ENCODE peak calls at places on chromosomes 11 and 22, in six cellular contexts. V, K, R, H, Y and E are unnamed samples.

GRCh38 chr11:15307600-15307999 is 192.9 kb downstream of the INSC start:
- DNase-seq in V (no peak), Y (no peak), H (no peak), K (no peak), R (no peak), E (no peak)

GRCh38 chr22:31647921-31648320 is 14.1 kb downstream of the PISD start:
- DNase-seq in K (no peak), R (no peak), Y (no peak), H (no peak), V (peak), E (no peak)

GRCh38 chr11:93389737-93390136 is 59.2 kb downstream of the DEUP1 start:
- DNase-seq in H (no peak), K (peak), V (no peak), Y (no peak), R (no peak), E (no peak)

GRCh38 chr22:39029227-39029626 is 8.3 kb downstream of the APOBEC3D start:
- DNase-seq in H (no peak), K (no peak), V (no peak), R (no peak), Y (no peak), E (no peak)

GRCh38 chr22:41619979-41620645 is 731 bp downstream of the DESI1 start:
- DNase-seq in K (peak), R (no peak), V (peak), Y (no peak), H (no peak), E (no peak)

GRCh38 chr22:44667829-44668189 is 34.2 kb upstream of the PRR5 start:
- DNase-seq in R (no peak), V (no peak), H (no peak), Y (no peak), K (peak), E (no peak)

GRCh38 chr11:67384851-67385366 is 6.9 kb upstream of the RAD9A start:
- DNase-seq in K (peak), Y (no peak), H (no peak), R (peak), V (no peak), E (no peak)

GRCh38 chr11:14036495-14036894 is 74.0 kb downstream of the SPON1 start:
- DNase-seq in H (peak), R (no peak), V (no peak), K (no peak), Y (no peak), E (peak)

GRCh38 chr11:5596611-5597201 is at the start of gene TRIM6:
- DNase-seq in R (no peak), Y (no peak), V (peak), K (peak), H (no peak), E (no peak)

GRCh38 chr11:41497974-41498373 is 38.5 kb upstream of the LRRC4C start:
- DNase-seq in Y (no peak), H (no peak), R (no peak), V (no peak), K (no peak), E (no peak)

GRCh38 chr11:131070365-131070764 is 154.1 kb upstream of the SNX19 start:
- DNase-seq in R (no peak), K (no peak), Y (no peak), V (no peak), H (no peak), E (no peak)

GRCh38 chr11:4580124-4580523 is 1.4 kb upstream of the OR52I2 start:
- DNase-seq in Y (no peak), R (no peak), V (no peak), H (no peak), K (no peak), E (no peak)

GRCh38 chr11:95429376-95429907 is 198.4 kb upstream of the SESN3 start:
- DNase-seq in R (no peak), V (no peak), K (peak), Y (no peak), H (no peak), E (no peak)

GRCh38 chr11:93672280-93672679 is 10.8 kb downstream of the CEP295 start:
- DNase-seq in Y (no peak), R (no peak), K (no peak), V (no peak), H (no peak), E (no peak)

GRCh38 chr11:108559340-108559739 is 34.2 kb downstream of the EXPH5 start:
- DNase-seq in Y (no peak), R (no peak), H (no peak), K (peak), V (peak), E (no peak)

GRCh38 chr11:120645639-120646038 is 134.1 kb downstream of the GRIK4 start:
- DNase-seq in K (no peak), H (no peak), V (peak), Y (peak), R (no peak), E (no peak)

GRCh38 chr11:23997356-23997755 is 499.5 kb upstream of the LUZP2 start:
- DNase-seq in K (no peak), Y (no peak), H (no peak), V (no peak), R (no peak), E (no peak)

GRCh38 chr22:35728639-35729308 is 11.1 kb downstream of the APOL5 start:
- DNase-seq in V (no peak), H (no peak), K (no peak), Y (peak), R (no peak), E (peak)

GRCh38 chr11:77236901-77237300 is 64.6 kb downstream of the GDPD4 start:
- DNase-seq in K (peak), V (no peak), H (no peak), Y (no peak), R (no peak), E (no peak)

GRCh38 chr11:119885067-119885466 is 156.1 kb upstream of the NECTIN1 start:
- DNase-seq in K (no peak), V (no peak), Y (no peak), H (no peak), R (no peak), E (no peak)

GRCh38 chr22:38710352-38710751 is 4.6 kb downstream of the GTPBP1 start:
- DNase-seq in Y (no peak), R (no peak), H (no peak), K (no peak), V (no peak), E (no peak)

GRCh38 chr11:128859563-128860441 is 7.3 kb downstream of the KCNJ1 start:
- DNase-seq in Y (no peak), H (no peak), K (peak), R (no peak), V (no peak), E (no peak)